ENCODE peak calls at places on chromosomes 11 and 22, in seven cellular contexts. O is PC-3; P is cardiac muscle cell; U is stomach; S is thoracic aorta; G is CD8-positive, alpha-beta T cell; B is mammary epithelial cell. Y is an unnamed sample. For H3K27me3 and H3K4me1, the result is how much of the 10 kb centered on the place peaks cover.

GRCh38 chr22:23411739-23412138 is 168.4 kb downstream of the IGLL1 start:
- DNase-seq in O (no peak), P (no peak), U (no peak), S (no peak), G (no peak), B (no peak), Y (no peak)

GRCh38 chr11:28621648-28622215 is 513.5 kb downstream of the METTL15 start:
- DNase-seq in O (no peak), P (peak), U (peak), S (no peak), G (no peak), B (no peak), Y (no peak)

GRCh38 chr11:7642747-7643146 is 30.6 kb downstream of the CYB5R2 start:
- DNase-seq in O (peak), P (no peak), U (no peak), S (no peak), G (no peak), B (no peak), Y (no peak)

GRCh38 chr11:12684821-12685220 is 10.6 kb downstream of the TEAD1 start:
- DNase-seq in O (no peak), P (no peak), U (peak), S (no peak), G (no peak), B (no peak), Y (no peak)

GRCh38 chr22:29871684-29872083 is 11.3 kb upstream of the MTMR3 start:
- DNase-seq in O (no peak), P (no peak), U (no peak), S (no peak), G (no peak), B (no peak), Y (no peak)

GRCh38 chr11:18093946-18094345 is 11.9 kb downstream of the SAAL1 start:
- DNase-seq in O (no peak), P (no peak), U (no peak), S (no peak), G (no peak), B (no peak), Y (no peak)

GRCh38 chr11:27722945-27723344 is 22.7 kb upstream of the BDNF start:
- DNase-seq in O (no peak), P (peak), U (no peak), S (no peak), G (no peak), B (no peak), Y (no peak)

GRCh38 chr11:62547691-62548281 is 1.2 kb upstream of the AHNAK start:
- DNase-seq in O (peak), P (no peak), U (peak), S (no peak), G (no peak), B (peak), Y (peak)

GRCh38 chr11:59669611-59670009 is 773 bp upstream of the PATL1 start:
- DNase-seq in O (peak), P (peak), U (peak), S (no peak), G (no peak), B (peak), Y (peak)

GRCh38 chr22:37048133-37048532 is 3.4 kb upstream of the KCTD17 start:
- DNase-seq in O (no peak), P (no peak), U (no peak), S (no peak), G (no peak), B (no peak), Y (no peak)

GRCh38 chr22:17753401-17753989 is 20.8 kb downstream of the BID start:
- DNase-seq in O (peak), P (no peak), U (no peak), S (no peak), G (no peak), B (peak), Y (no peak)

GRCh38 chr22:50269573-50270301 is 443 bp downstream of the MAPK11 start:
- DNase-seq in O (peak), P (peak), U (no peak), S (no peak), G (peak), B (no peak), Y (no peak)

GRCh38 chr22:36506637-36507517 is at the start of gene FOXRED2:
- DNase-seq in O (peak), P (peak), U (peak), S (peak), G (peak), B (peak), Y (peak)

GRCh38 chr11:46036969-46037368 is 84.3 kb downstream of the PHF21A start:
- DNase-seq in O (no peak), P (no peak), U (no peak), S (no peak), G (no peak), B (no peak), Y (no peak)

GRCh38 chr11:11243790-11244469 is 109.1 kb downstream of the CSNK2A3 start:
- DNase-seq in O (no peak), P (peak), U (no peak), S (no peak), G (peak), B (peak), Y (no peak)

GRCh38 chr22:49768961-49769690 is 58.5 kb downstream of the BRD1 start:
- DNase-seq in O (no peak), P (peak), U (no peak), S (no peak), G (no peak), B (no peak), Y (no peak)

GRCh38 chr22:25137577-25138525 is 61.8 kb upstream of the CRYBB3 start:
- DNase-seq in O (peak), P (no peak), U (peak), S (no peak), G (no peak), B (no peak), Y (no peak)

GRCh38 chr11:11411401-11411985 is 58.4 kb upstream of the CSNK2A3 start:
- DNase-seq in O (no peak), P (no peak), U (no peak), S (no peak), G (no peak), B (peak), Y (no peak)

GRCh38 chr11:72585762-72586590 is 88.2 kb downstream of the PDE2A start:
- DNase-seq in O (peak), P (peak), U (peak), S (no peak), G (peak), B (peak), Y (peak)
- H3K27me3 ChIP-seq in O (under half), P (half or more), U (under half), S (under half), G (under half), B (under half), Y (under half)

GRCh38 chr11:129279326-129280026 is 87.4 kb upstream of the ARHGAP32 start:
- DNase-seq in O (peak), P (peak), U (peak), S (peak), G (peak), B (peak), Y (no peak)

GRCh38 chr11:129282634-129283033 is 90.5 kb upstream of the ARHGAP32 start:
- DNase-seq in O (no peak), P (no peak), U (no peak), S (no peak), G (no peak), B (no peak), Y (no peak)

GRCh38 chr11:129281471-129282268 is 89.5 kb upstream of the ARHGAP32 start:
- DNase-seq in O (no peak), P (no peak), U (no peak), S (no peak), G (no peak), B (no peak), Y (no peak)

GRCh38 chr11:129278586-129279319 is 86.6 kb upstream of the ARHGAP32 start:
- DNase-seq in O (peak), P (peak), U (no peak), S (no peak), G (peak), B (peak), Y (no peak)

GRCh38 chr11:129280027-129280811 is 88.1 kb upstream of the ARHGAP32 start:
- DNase-seq in O (peak), P (peak), U (no peak), S (no peak), G (peak), B (no peak), Y (no peak)
- H3K4me1 ChIP-seq in O (half or more), P (under half), U (under half), S (under half), G (under half), B (under half), Y (under half)

DNA sequence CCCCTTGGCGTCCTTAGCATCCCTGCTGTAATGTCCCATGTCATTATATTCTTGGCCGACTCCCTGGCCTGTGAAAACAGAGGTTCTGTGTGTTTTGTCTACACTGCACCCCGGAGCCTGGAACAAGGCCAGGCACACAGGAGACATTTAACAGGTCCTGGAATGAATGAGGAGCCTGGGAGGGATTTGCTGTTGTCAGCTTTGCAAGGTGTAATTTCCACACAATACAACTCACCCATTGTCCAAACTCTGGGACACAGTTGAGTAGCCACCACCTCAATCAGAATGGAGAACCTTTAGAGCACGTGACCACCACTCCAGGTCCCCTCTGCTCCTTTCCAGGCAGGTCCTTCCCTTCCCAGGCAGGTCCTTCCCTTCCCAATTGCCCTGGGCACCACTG is 14.9 kb upstream of the PDGFB start:
- DNase-seq in O (no peak), P (no peak), U (no peak), S (no peak), G (no peak), B (no peak), Y (no peak)
- H3K27ac ChIP-seq in O (no peak), P (no peak), U (no peak), S (no peak), G (no peak), B (no peak), Y (no peak)

DNA sequence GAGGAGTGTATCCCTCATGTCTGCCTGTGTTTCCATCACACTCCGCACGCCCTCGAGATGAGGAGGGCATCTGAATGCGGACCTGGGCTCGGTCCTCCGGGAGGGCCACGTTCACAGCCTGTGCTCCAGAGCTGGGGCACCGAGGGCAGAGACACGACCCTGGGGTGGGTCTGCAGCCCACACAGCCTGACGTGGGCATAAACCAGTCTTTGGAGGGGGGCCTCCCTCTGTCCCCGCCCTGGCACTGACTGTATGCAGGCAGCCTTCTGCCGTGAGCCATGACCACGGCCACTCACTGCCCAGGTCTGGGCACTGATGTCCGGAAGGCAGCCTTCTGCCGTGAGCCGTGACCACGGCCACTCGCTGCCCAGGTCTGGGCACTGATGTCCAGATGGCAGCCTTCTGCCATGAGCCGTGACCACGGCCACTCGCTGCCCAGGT is 1425.1 kb downstream of the BRD1 start:
- DNase-seq in O (no peak), P (no peak), U (peak), S (no peak), G (no peak), B (no peak), Y (no peak)
- H3K27me3 ChIP-seq in O (under half), P (under half), U (under half), S (under half), G (under half), B (under half), Y (under half)

GRCh38 chr11:35170503-35170902 is 31.5 kb downstream of the CD44 start:
- DNase-seq in O (no peak), P (no peak), U (no peak), S (no peak), G (no peak), B (no peak), Y (no peak)
- H3K4me1 ChIP-seq in O (half or more), P (under half), U (under half), S (half or more), G (half or more), B (half or more), Y (half or more)

GRCh38 chr11:15057352-15057751 is 16.0 kb upstream of the CALCB start:
- DNase-seq in O (no peak), P (no peak), U (no peak), S (no peak), G (no peak), B (no peak), Y (no peak)
- H3K27ac ChIP-seq in O (no peak), P (no peak), U (no peak), S (no peak), G (no peak), B (no peak), Y (no peak)

DNA sequence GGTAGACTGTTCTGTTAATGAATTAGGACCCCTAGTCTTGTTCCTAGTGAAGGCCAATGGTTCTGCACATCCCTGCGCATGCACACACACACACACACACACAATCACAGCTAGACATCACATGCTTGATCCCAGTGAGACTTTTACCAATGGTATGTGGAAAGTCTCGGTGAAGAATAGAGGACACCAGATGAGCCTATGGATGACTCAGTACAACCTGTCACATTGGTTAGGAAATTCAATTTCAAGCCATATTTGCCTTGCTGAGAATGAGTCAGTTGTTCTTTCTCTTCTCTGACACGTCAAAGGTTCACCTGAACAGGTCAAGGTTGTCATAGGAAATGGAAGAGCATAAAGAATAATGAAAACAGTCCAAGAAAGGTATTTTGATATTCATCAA is 122.0 kb downstream of the SLC17A6 start:
- DNase-seq in O (no peak), P (no peak), U (no peak), S (no peak), G (no peak), B (peak), Y (peak)
- H3K27me3 ChIP-seq in O (under half), P (under half), U (under half), S (under half), G (under half), B (under half), Y (under half)